ENCODE peak calls at places on chromosomes 16 and 17, in six cellular contexts. One of them, this sample, is unnamed.

GRCh38 chr17:64692187-64692586 is 30.1 kb upstream of the SMURF2 start:
- DNase-seq in Daoy: no peak
- DNase-seq in MM.1S: no peak
- DNase-seq in B cell: no peak
- DNase-seq in colonic mucosa: no peak
- DNase-seq in epithelial cell of esophagus: no peak
- DNase-seq in this sample: no peak

GRCh38 chr16:82655720-82656500 is 29.1 kb downstream of the CDH13 start:
- DNase-seq in Daoy: no peak
- DNase-seq in MM.1S: no peak
- DNase-seq in B cell: no peak
- DNase-seq in colonic mucosa: no peak
- DNase-seq in epithelial cell of esophagus: no peak
- DNase-seq in this sample: no peak

GRCh38 chr17:4247361-4247980 is 16.3 kb downstream of the ANKFY1 start:
- DNase-seq in Daoy: no peak
- DNase-seq in MM.1S: no peak
- DNase-seq in B cell: no peak
- DNase-seq in colonic mucosa: no peak
- DNase-seq in epithelial cell of esophagus: peak
- DNase-seq in this sample: no peak

GRCh38 chr16:12336158-12336557 is 359.6 kb downstream of the SNX29 start:
- DNase-seq in Daoy: no peak
- DNase-seq in MM.1S: no peak
- DNase-seq in B cell: no peak
- DNase-seq in colonic mucosa: no peak
- DNase-seq in epithelial cell of esophagus: no peak
- DNase-seq in this sample: no peak

GRCh38 chr17:31051517-31051916 is 43.3 kb upstream of the NF1 start:
- DNase-seq in Daoy: no peak
- DNase-seq in MM.1S: no peak
- DNase-seq in B cell: no peak
- DNase-seq in colonic mucosa: no peak
- DNase-seq in epithelial cell of esophagus: no peak
- DNase-seq in this sample: no peak

GRCh38 chr17:44780845-44781480 is 22.2 kb downstream of the ADAM11 start:
- DNase-seq in Daoy: no peak
- DNase-seq in MM.1S: no peak
- DNase-seq in B cell: no peak
- DNase-seq in colonic mucosa: no peak
- DNase-seq in epithelial cell of esophagus: no peak
- DNase-seq in this sample: no peak

GRCh38 chr17:7380321-7380720 is 568 bp upstream of the TNK1 start:
- DNase-seq in Daoy: peak
- DNase-seq in MM.1S: no peak
- DNase-seq in B cell: no peak
- DNase-seq in colonic mucosa: peak
- DNase-seq in epithelial cell of esophagus: peak
- DNase-seq in this sample: no peak

GRCh38 chr16:67779256-67780014 is 26.9 kb downstream of the RANBP10 start:
- DNase-seq in Daoy: peak
- DNase-seq in MM.1S: peak
- DNase-seq in B cell: no peak
- DNase-seq in colonic mucosa: no peak
- DNase-seq in epithelial cell of esophagus: peak
- DNase-seq in this sample: no peak

GRCh38 chr17:79844869-79845600 is 5.8 kb upstream of the CBX4 start:
- DNase-seq in Daoy: peak
- DNase-seq in MM.1S: peak
- DNase-seq in B cell: peak
- DNase-seq in colonic mucosa: peak
- DNase-seq in epithelial cell of esophagus: peak
- DNase-seq in this sample: no peak

GRCh38 chr17:79203016-79203415 is 128.4 kb downstream of the ENGASE start:
- DNase-seq in Daoy: no peak
- DNase-seq in MM.1S: no peak
- DNase-seq in B cell: no peak
- DNase-seq in colonic mucosa: no peak
- DNase-seq in epithelial cell of esophagus: no peak
- DNase-seq in this sample: no peak

GRCh38 chr16:56617212-56618085 is 8.1 kb upstream of the MT1E start:
- DNase-seq in Daoy: no peak
- DNase-seq in MM.1S: no peak
- DNase-seq in B cell: no peak
- DNase-seq in colonic mucosa: peak
- DNase-seq in epithelial cell of esophagus: peak
- DNase-seq in this sample: no peak

GRCh38 chr16:49588061-49588460 is 214.5 kb downstream of the C16orf78 start:
- DNase-seq in Daoy: no peak
- DNase-seq in MM.1S: no peak
- DNase-seq in B cell: no peak
- DNase-seq in colonic mucosa: no peak
- DNase-seq in epithelial cell of esophagus: no peak
- DNase-seq in this sample: no peak

GRCh38 chr16:57349212-57350031 is 9.2 kb upstream of the CCL22 start:
- DNase-seq in Daoy: no peak
- DNase-seq in MM.1S: no peak
- DNase-seq in B cell: peak
- DNase-seq in colonic mucosa: no peak
- DNase-seq in epithelial cell of esophagus: no peak
- DNase-seq in this sample: no peak

GRCh38 chr17:35801583-35802224 is 6.3 kb upstream of the MMP28 start:
- DNase-seq in Daoy: no peak
- DNase-seq in MM.1S: no peak
- DNase-seq in B cell: peak
- DNase-seq in colonic mucosa: peak
- DNase-seq in epithelial cell of esophagus: no peak
- DNase-seq in this sample: peak

GRCh38 chr17:70084476-70084875 is 9.5 kb downstream of the KCNJ16 start:
- DNase-seq in Daoy: no peak
- DNase-seq in MM.1S: no peak
- DNase-seq in B cell: no peak
- DNase-seq in colonic mucosa: no peak
- DNase-seq in epithelial cell of esophagus: peak
- DNase-seq in this sample: peak

GRCh38 chr16:85162478-85163277 is 50.4 kb upstream of the CIBAR2 start:
- DNase-seq in Daoy: peak
- DNase-seq in MM.1S: no peak
- DNase-seq in B cell: no peak
- DNase-seq in colonic mucosa: peak
- DNase-seq in epithelial cell of esophagus: no peak
- DNase-seq in this sample: peak

GRCh38 chr16:54193656-54194007 is 93.0 kb downstream of the IRX3 start:
- DNase-seq in Daoy: peak
- DNase-seq in MM.1S: peak
- DNase-seq in B cell: no peak
- DNase-seq in colonic mucosa: peak
- DNase-seq in epithelial cell of esophagus: peak
- DNase-seq in this sample: peak

GRCh38 chr17:62658136-62658535 is 30.7 kb downstream of the MRC2 start:
- DNase-seq in Daoy: no peak
- DNase-seq in MM.1S: no peak
- DNase-seq in B cell: no peak
- DNase-seq in colonic mucosa: no peak
- DNase-seq in epithelial cell of esophagus: no peak
- DNase-seq in this sample: no peak

GRCh38 chr16:86319871-86320270 is 190.5 kb upstream of the FOXF1 start:
- DNase-seq in Daoy: no peak
- DNase-seq in MM.1S: no peak
- DNase-seq in B cell: no peak
- DNase-seq in colonic mucosa: no peak
- DNase-seq in epithelial cell of esophagus: no peak
- DNase-seq in this sample: no peak

GRCh38 chr17:39123627-39124026 is 27.8 kb downstream of the PLXDC1 start:
- DNase-seq in Daoy: peak
- DNase-seq in MM.1S: no peak
- DNase-seq in B cell: no peak
- DNase-seq in colonic mucosa: no peak
- DNase-seq in epithelial cell of esophagus: peak
- DNase-seq in this sample: peak

GRCh38 chr17:1485311-1485747 is 7.2 kb downstream of the MYO1C start:
- DNase-seq in Daoy: peak
- DNase-seq in MM.1S: no peak
- DNase-seq in B cell: peak
- DNase-seq in colonic mucosa: peak
- DNase-seq in epithelial cell of esophagus: no peak
- DNase-seq in this sample: peak

GRCh38 chr17:75589919-75590303 is 2.3 kb downstream of the MYO15B start:
- DNase-seq in Daoy: peak
- DNase-seq in MM.1S: no peak
- DNase-seq in B cell: peak
- DNase-seq in colonic mucosa: no peak
- DNase-seq in epithelial cell of esophagus: no peak
- DNase-seq in this sample: no peak

GRCh38 chr17:79022507-79022991 is 1.4 kb upstream of the C1QTNF1 start:
- DNase-seq in Daoy: no peak
- DNase-seq in MM.1S: no peak
- DNase-seq in B cell: no peak
- DNase-seq in colonic mucosa: no peak
- DNase-seq in epithelial cell of esophagus: no peak
- DNase-seq in this sample: no peak

GRCh38 chr17:17424552-17424951 is 52.2 kb upstream of the MED9 start:
- DNase-seq in Daoy: no peak
- DNase-seq in MM.1S: no peak
- DNase-seq in B cell: no peak
- DNase-seq in colonic mucosa: no peak
- DNase-seq in epithelial cell of esophagus: no peak
- DNase-seq in this sample: no peak

GRCh38 chr16:89138843-89139520 is 32.6 kb upstream of the CDH15 start:
- DNase-seq in Daoy: no peak
- DNase-seq in MM.1S: no peak
- DNase-seq in B cell: no peak
- DNase-seq in colonic mucosa: no peak
- DNase-seq in epithelial cell of esophagus: no peak
- DNase-seq in this sample: no peak

GRCh38 chr17:38921756-38922411 is 3.5 kb upstream of the LASP1NB start:
- DNase-seq in Daoy: no peak
- DNase-seq in MM.1S: no peak
- DNase-seq in B cell: no peak
- DNase-seq in colonic mucosa: no peak
- DNase-seq in epithelial cell of esophagus: no peak
- DNase-seq in this sample: no peak

GRCh38 chr16:51110618-51111234 is 40.3 kb downstream of the SALL1 start:
- DNase-seq in Daoy: no peak
- DNase-seq in MM.1S: no peak
- DNase-seq in B cell: no peak
- DNase-seq in colonic mucosa: no peak
- DNase-seq in epithelial cell of esophagus: no peak
- DNase-seq in this sample: no peak